ENCODE peak calls at places on chromosomes 5 and 9, in seven cellular contexts. One of them, this sample, is unnamed.

GRCh38 chr9:21465859-21466518 is 16.1 kb downstream of the IFNE start:
- DNase-seq in GM23248: peak
- DNase-seq in neural progenitor cell: peak
- DNase-seq in HCT116: peak
- DNase-seq in OCI-LY7: peak
- DNase-seq in hepatocyte: peak
- DNase-seq in PC-3: peak
- DNase-seq in this sample: peak

GRCh38 chr5:32842798-32843531 is 131.8 kb downstream of the NPR3 start:
- DNase-seq in HCT116: no peak
- DNase-seq in PC-3: peak
- DNase-seq in OCI-LY7: no peak
- DNase-seq in GM23248: no peak
- DNase-seq in hepatocyte: peak
- DNase-seq in neural progenitor cell: no peak
- DNase-seq in this sample: no peak

GRCh38 chr5:176943816-176944215 is 44.7 kb upstream of the HK3 start:
- DNase-seq in hepatocyte: no peak
- DNase-seq in HCT116: no peak
- DNase-seq in GM23248: no peak
- DNase-seq in PC-3: no peak
- DNase-seq in OCI-LY7: no peak
- DNase-seq in neural progenitor cell: no peak
- DNase-seq in this sample: peak

GRCh38 chr5:149932445-149933350 is 11.9 kb downstream of the PDE6A start:
- DNase-seq in PC-3: peak
- DNase-seq in hepatocyte: no peak
- DNase-seq in GM23248: peak
- DNase-seq in HCT116: no peak
- DNase-seq in neural progenitor cell: peak
- DNase-seq in OCI-LY7: no peak
- DNase-seq in this sample: peak

GRCh38 chr9:94808926-94809700 is 82.6 kb downstream of the AOPEP start:
- DNase-seq in HCT116: no peak
- DNase-seq in neural progenitor cell: no peak
- DNase-seq in PC-3: no peak
- DNase-seq in GM23248: no peak
- DNase-seq in hepatocyte: no peak
- DNase-seq in OCI-LY7: no peak
- DNase-seq in this sample: no peak

GRCh38 chr9:118455781-118456180 is 751.6 kb downstream of the TLR4 start:
- DNase-seq in PC-3: no peak
- DNase-seq in HCT116: no peak
- DNase-seq in GM23248: no peak
- DNase-seq in OCI-LY7: no peak
- DNase-seq in hepatocyte: no peak
- DNase-seq in neural progenitor cell: no peak
- DNase-seq in this sample: no peak

GRCh38 chr9:126347911-126348760 is 21.5 kb downstream of the MVB12B start:
- DNase-seq in neural progenitor cell: peak
- DNase-seq in hepatocyte: no peak
- DNase-seq in OCI-LY7: peak
- DNase-seq in HCT116: no peak
- DNase-seq in PC-3: no peak
- DNase-seq in GM23248: no peak
- DNase-seq in this sample: peak

GRCh38 chr5:14161825-14162556 is 18.8 kb downstream of the TRIO start:
- DNase-seq in PC-3: no peak
- DNase-seq in HCT116: no peak
- DNase-seq in OCI-LY7: no peak
- DNase-seq in hepatocyte: no peak
- DNase-seq in neural progenitor cell: no peak
- DNase-seq in GM23248: no peak
- DNase-seq in this sample: no peak

GRCh38 chr5:142215915-142216681 is 107.5 kb downstream of the NDFIP1 start:
- DNase-seq in neural progenitor cell: no peak
- DNase-seq in HCT116: peak
- DNase-seq in PC-3: peak
- DNase-seq in hepatocyte: peak
- DNase-seq in OCI-LY7: no peak
- DNase-seq in GM23248: peak
- DNase-seq in this sample: no peak

GRCh38 chr5:163190283-163190682 is 247.1 kb upstream of the CCNG1 start:
- DNase-seq in HCT116: no peak
- DNase-seq in PC-3: no peak
- DNase-seq in GM23248: no peak
- DNase-seq in hepatocyte: no peak
- DNase-seq in neural progenitor cell: no peak
- DNase-seq in OCI-LY7: no peak
- DNase-seq in this sample: no peak

GRCh38 chr5:139038618-139039305 is 159.4 kb downstream of the SIL1 start:
- DNase-seq in neural progenitor cell: peak
- DNase-seq in PC-3: no peak
- DNase-seq in GM23248: no peak
- DNase-seq in HCT116: no peak
- DNase-seq in hepatocyte: no peak
- DNase-seq in OCI-LY7: no peak
- DNase-seq in this sample: peak

GRCh38 chr9:1939926-1940368 is 75.2 kb upstream of the SMARCA2 start:
- DNase-seq in hepatocyte: peak
- DNase-seq in GM23248: peak
- DNase-seq in OCI-LY7: peak
- DNase-seq in PC-3: peak
- DNase-seq in neural progenitor cell: peak
- DNase-seq in HCT116: peak
- DNase-seq in this sample: peak

GRCh38 chr9:116855881-116856662 is 169.0 kb downstream of the TRIM32 start:
- DNase-seq in HCT116: no peak
- DNase-seq in GM23248: peak
- DNase-seq in neural progenitor cell: no peak
- DNase-seq in OCI-LY7: no peak
- DNase-seq in PC-3: peak
- DNase-seq in hepatocyte: no peak
- DNase-seq in this sample: no peak

GRCh38 chr9:90095682-90096081 is 490.9 kb downstream of the GADD45G start:
- DNase-seq in neural progenitor cell: no peak
- DNase-seq in HCT116: no peak
- DNase-seq in OCI-LY7: no peak
- DNase-seq in PC-3: no peak
- DNase-seq in GM23248: no peak
- DNase-seq in hepatocyte: peak
- DNase-seq in this sample: peak

GRCh38 chr9:83544002-83544698 is 5.9 kb upstream of the FRMD3 start:
- DNase-seq in GM23248: peak
- DNase-seq in OCI-LY7: peak
- DNase-seq in HCT116: peak
- DNase-seq in hepatocyte: peak
- DNase-seq in neural progenitor cell: peak
- DNase-seq in PC-3: peak
- DNase-seq in this sample: peak

GRCh38 chr9:122338536-122338935 is 32.3 kb upstream of the PTGS1 start:
- DNase-seq in OCI-LY7: no peak
- DNase-seq in GM23248: no peak
- DNase-seq in neural progenitor cell: no peak
- DNase-seq in hepatocyte: no peak
- DNase-seq in HCT116: no peak
- DNase-seq in PC-3: no peak
- DNase-seq in this sample: no peak

GRCh38 chr9:122337561-122337939 is 33.3 kb upstream of the PTGS1 start:
- DNase-seq in hepatocyte: no peak
- DNase-seq in GM23248: no peak
- DNase-seq in HCT116: no peak
- DNase-seq in PC-3: no peak
- DNase-seq in neural progenitor cell: no peak
- DNase-seq in OCI-LY7: no peak
- DNase-seq in this sample: no peak

GRCh38 chr9:122340161-122340560 is 30.7 kb upstream of the PTGS1 start:
- DNase-seq in OCI-LY7: no peak
- DNase-seq in GM23248: peak
- DNase-seq in HCT116: no peak
- DNase-seq in PC-3: no peak
- DNase-seq in neural progenitor cell: no peak
- DNase-seq in hepatocyte: no peak
- DNase-seq in this sample: no peak

GRCh38 chr9:122339579-122339978 is 31.2 kb upstream of the PTGS1 start:
- DNase-seq in hepatocyte: no peak
- DNase-seq in neural progenitor cell: no peak
- DNase-seq in PC-3: no peak
- DNase-seq in GM23248: no peak
- DNase-seq in HCT116: no peak
- DNase-seq in OCI-LY7: no peak
- DNase-seq in this sample: no peak

DNA sequence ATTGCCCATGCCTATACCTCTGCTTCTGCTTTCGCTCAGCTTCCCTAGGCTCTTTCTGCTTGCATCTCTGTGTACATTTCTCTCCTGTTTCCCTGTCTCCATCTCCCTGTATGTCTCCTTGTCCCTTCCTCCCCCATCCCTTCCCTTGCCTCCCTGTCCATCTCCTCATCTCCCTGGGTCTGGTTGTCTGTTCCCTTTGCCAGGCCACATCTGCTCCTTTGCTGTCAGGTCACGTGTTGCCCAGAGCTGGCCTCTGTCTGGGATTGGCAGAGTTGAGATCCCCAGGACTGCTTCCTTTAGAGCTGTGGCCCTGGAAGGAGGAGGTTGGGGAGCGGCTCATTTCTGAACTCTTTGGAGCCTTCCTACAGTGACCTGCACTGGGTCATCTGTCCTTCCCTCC is 31.8 kb upstream of the PTGS1 start:
- DNase-seq in hepatocyte: no peak
- DNase-seq in GM23248: no peak
- DNase-seq in neural progenitor cell: no peak
- DNase-seq in PC-3: no peak
- DNase-seq in HCT116: no peak
- DNase-seq in OCI-LY7: no peak
- DNase-seq in this sample: no peak
- TF ChIP-seq EZH2phosphoT487 in hepatocyte: no peak
- TF ChIP-seq EZH2phosphoT487 in GM23248: no peak
- TF ChIP-seq EZH2phosphoT487 in neural progenitor cell: no peak
- TF ChIP-seq EZH2phosphoT487 in PC-3: no peak
- TF ChIP-seq EZH2phosphoT487 in HCT116: no peak
- TF ChIP-seq EZH2phosphoT487 in OCI-LY7: no peak
- TF ChIP-seq EZH2phosphoT487 in this sample: no peak

GRCh38 chr9:13278023-13278367 is 1.5 kb downstream of the MPDZ start:
- DNase-seq in neural progenitor cell: no peak
- DNase-seq in GM23248: no peak
- DNase-seq in hepatocyte: no peak
- DNase-seq in HCT116: no peak
- DNase-seq in OCI-LY7: no peak
- DNase-seq in PC-3: no peak
- DNase-seq in this sample: no peak
- H3K4me3 ChIP-seq in neural progenitor cell: peak
- H3K4me3 ChIP-seq in GM23248: peak
- H3K4me3 ChIP-seq in hepatocyte: peak
- H3K4me3 ChIP-seq in HCT116: no peak
- H3K4me3 ChIP-seq in OCI-LY7: no peak
- H3K4me3 ChIP-seq in PC-3: peak
- H3K4me3 ChIP-seq in this sample: peak

DNA sequence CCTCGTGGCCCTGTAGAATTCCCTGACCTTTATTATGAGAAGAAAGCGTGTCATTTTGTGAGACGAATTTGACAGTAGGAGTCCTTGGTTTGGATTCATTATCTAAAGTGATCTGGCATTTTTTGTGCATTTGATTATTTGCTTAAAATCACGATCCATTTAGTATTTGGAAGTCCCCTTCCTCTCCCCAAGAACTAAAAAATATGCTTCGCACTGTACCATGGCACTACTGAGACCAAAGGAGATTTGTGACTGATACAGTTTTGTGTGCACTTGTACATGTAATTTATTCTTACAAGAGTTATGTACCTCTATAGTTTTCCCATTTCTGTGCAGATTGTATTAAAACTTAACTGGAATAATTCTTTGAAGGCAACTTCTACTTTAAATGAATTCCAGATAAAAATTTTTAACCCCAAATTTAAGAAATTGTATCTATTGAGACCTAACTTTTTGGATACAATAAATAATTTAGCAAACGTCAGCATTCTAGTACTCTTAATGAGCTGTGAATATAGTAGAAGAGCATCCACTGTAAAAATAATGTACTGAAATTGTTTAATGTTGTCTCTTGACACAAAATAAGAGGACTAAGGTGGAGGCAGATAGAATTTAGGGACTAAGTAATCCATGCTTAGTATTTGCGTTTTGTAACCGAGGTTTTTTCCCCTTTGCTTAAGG is 2.1 kb downstream of the MAP3K1 start:
- DNase-seq in OCI-LY7: no peak
- DNase-seq in neural progenitor cell: no peak
- DNase-seq in PC-3: no peak
- DNase-seq in hepatocyte: no peak
- DNase-seq in HCT116: no peak
- DNase-seq in GM23248: no peak
- DNase-seq in this sample: no peak
- TF ChIP-seq EZH2phosphoT487 in OCI-LY7: no peak
- TF ChIP-seq EZH2phosphoT487 in neural progenitor cell: no peak
- TF ChIP-seq EZH2phosphoT487 in PC-3: no peak
- TF ChIP-seq EZH2phosphoT487 in hepatocyte: no peak
- TF ChIP-seq EZH2phosphoT487 in HCT116: no peak
- TF ChIP-seq EZH2phosphoT487 in GM23248: no peak
- TF ChIP-seq EZH2phosphoT487 in this sample: no peak

DNA sequence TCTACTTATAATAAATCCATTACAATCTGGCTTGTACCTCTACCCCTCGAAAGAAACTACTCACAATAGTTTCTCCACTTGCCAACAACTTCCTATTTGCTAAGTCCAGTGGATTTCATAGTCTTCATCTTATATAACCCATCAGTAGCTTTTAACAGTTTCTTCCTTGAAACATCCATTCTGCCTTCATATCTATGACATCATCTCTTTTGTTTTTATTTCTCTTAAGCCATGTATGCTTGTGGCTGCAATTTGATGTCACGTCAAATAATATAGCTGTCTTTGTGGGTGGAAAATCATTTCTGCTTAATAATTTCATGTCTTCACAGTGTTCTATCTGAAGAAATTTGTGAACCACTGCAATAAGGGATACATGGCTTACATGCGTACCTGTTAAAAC is 77.5 kb upstream of the GRHPR start:
- DNase-seq in GM23248: no peak
- DNase-seq in OCI-LY7: no peak
- DNase-seq in PC-3: no peak
- DNase-seq in neural progenitor cell: no peak
- DNase-seq in hepatocyte: no peak
- DNase-seq in HCT116: no peak
- DNase-seq in this sample: no peak
- H3K4me3 ChIP-seq in GM23248: no peak
- H3K4me3 ChIP-seq in OCI-LY7: no peak
- H3K4me3 ChIP-seq in PC-3: no peak
- H3K4me3 ChIP-seq in neural progenitor cell: no peak
- H3K4me3 ChIP-seq in hepatocyte: no peak
- H3K4me3 ChIP-seq in HCT116: no peak
- H3K4me3 ChIP-seq in this sample: no peak

This sample was measured in GM23338.